ENCODE peak calls at places on chromosomes 13 and 19, in seven cellular contexts. O, I, P, T, S, H and Z are unnamed samples. For H3K79me1, the result is how much of the 10 kb centered on the place peaks cover.

GRCh38 chr19:10744222-10744847 is 26.5 kb downstream of the DNM2 start:
- DNase-seq in I (no peak), T (no peak), H (peak), O (no peak), S (no peak), P (no peak), Z (no peak)

GRCh38 chr13:27919934-27920676 is at the start of gene PDX1:
- DNase-seq in H (peak), S (peak), O (no peak), I (no peak), P (peak), T (peak), Z (peak)

GRCh38 chr19:1929051-1929742 is 11.8 kb upstream of the CSNK1G2 start:
- DNase-seq in H (peak), S (peak), I (peak), P (peak), T (peak), O (peak), Z (peak)

GRCh38 chr13:41966671-41967070 is 5.8 kb upstream of the VWA8 start:
- DNase-seq in H (no peak), P (no peak), S (no peak), O (peak), T (no peak), I (no peak), Z (no peak)

GRCh38 chr13:106593131-106593530 is 25.2 kb upstream of the ARGLU1 start:
- DNase-seq in I (no peak), H (no peak), O (no peak), S (no peak), T (no peak), P (no peak), Z (no peak)

GRCh38 chr13:41311607-41312500 is 787 bp downstream of the NAA16 start:
- DNase-seq in S (no peak), I (peak), O (peak), T (no peak), H (peak), P (peak), Z (peak)

GRCh38 chr19:9885077-9885552 is 50.0 kb downstream of the PIN1 start:
- DNase-seq in H (no peak), S (no peak), T (no peak), I (peak), P (peak), O (peak), Z (no peak)

GRCh38 chr13:23509781-23510543 is 60.2 kb upstream of the TNFRSF19 start:
- DNase-seq in H (peak), S (no peak), T (no peak), I (peak), P (no peak), O (peak), Z (no peak)

GRCh38 chr19:8831373-8831772 is 731 bp downstream of the ZNF558 start:
- DNase-seq in H (no peak), S (no peak), P (no peak), T (no peak), O (no peak), I (no peak), Z (no peak)

GRCh38 chr19:58397533-58398037 is 2.1 kb downstream of the RNF225 start:
- DNase-seq in S (no peak), H (no peak), T (peak), I (no peak), P (no peak), O (no peak), Z (no peak)

GRCh38 chr19:33301900-33302174 is 497 bp downstream of the CEBPA start:
- DNase-seq in H (no peak), T (no peak), P (no peak), I (no peak), S (no peak), O (no peak), Z (no peak)

GRCh38 chr19:22421797-22422196 is 349 bp downstream of the ZNF98 start:
- DNase-seq in O (no peak), P (no peak), S (no peak), T (no peak), I (no peak), H (no peak), Z (no peak)

GRCh38 chr13:73223372-73223781 is 164.6 kb downstream of the KLF5 start:
- DNase-seq in H (no peak), I (no peak), S (no peak), O (no peak), T (no peak), P (no peak), Z (no peak)

GRCh38 chr19:4676955-4677731 is 7.0 kb upstream of the MYDGF start:
- DNase-seq in T (peak), S (peak), O (peak), P (peak), I (peak), H (peak), Z (no peak)

GRCh38 chr19:51799998-51800848 is 5.3 kb downstream of the FPR3 start:
- DNase-seq in I (no peak), O (peak), S (no peak), P (no peak), T (no peak), H (no peak), Z (no peak)

GRCh38 chr13:23547000-23547590 is 23.1 kb upstream of the TNFRSF19 start:
- DNase-seq in T (peak), P (peak), H (no peak), O (peak), S (peak), I (peak), Z (no peak)

GRCh38 chr13:43058318-43058674 is 34.9 kb downstream of the DNAJC15 start:
- DNase-seq in I (peak), O (peak), S (no peak), T (peak), H (peak), P (peak), Z (no peak)

GRCh38 chr13:61128850-61129645 is 286.6 kb downstream of the PCDH20 start:
- DNase-seq in I (no peak), H (no peak), O (no peak), P (peak), S (no peak), T (no peak), Z (no peak)

GRCh38 chr13:72508392-72508791 is 219.0 kb downstream of the MZT1 start:
- DNase-seq in H (no peak), P (no peak), S (no peak), O (no peak), T (no peak), I (no peak), Z (no peak)

GRCh38 chr13:99926014-99926731 is 45.4 kb downstream of the ZIC5 start:
- DNase-seq in I (no peak), O (peak), H (peak), P (no peak), S (no peak), T (no peak), Z (no peak)

GRCh38 chr13:27170521-27171243 is 929 bp downstream of the USP12 start:
- DNase-seq in S (peak), T (peak), H (peak), P (peak), O (no peak), I (no peak), Z (peak)

GRCh38 chr13:113958373-113958772 is 15.5 kb downstream of the C13orf46 start:
- DNase-seq in T (no peak), O (no peak), P (no peak), H (no peak), I (no peak), S (no peak), Z (no peak)

GRCh38 chr13:59532405-59532804 is 631.3 kb downstream of the DIAPH3 start:
- DNase-seq in O (no peak), S (no peak), P (peak), T (no peak), H (peak), I (no peak), Z (no peak)

GRCh38 chr19:47813304-47813994 is 8.3 kb upstream of the CRX start:
- DNase-seq in O (peak), S (peak), T (peak), H (peak), I (peak), P (peak), Z (peak)

GRCh38 chr13:110347535-110348308 is 40.6 kb downstream of the COL4A2 start:
- DNase-seq in I (peak), S (no peak), T (no peak), H (peak), P (peak), O (peak), Z (no peak)

GRCh38 chr19:1042689-1043511 is 3.0 kb downstream of the ABCA7 start:
- DNase-seq in P (no peak), T (peak), O (no peak), I (no peak), S (no peak), H (no peak), Z (no peak)

GRCh38 chr13:105719861-105720260 is 815.6 kb downstream of the EFNB2 start:
- DNase-seq in S (no peak), P (no peak), O (no peak), H (no peak), T (no peak), I (no peak), Z (no peak)

GRCh38 chr13:71677114-71677513 is 189.9 kb downstream of the DACH1 start:
- DNase-seq in S (no peak), P (no peak), H (no peak), T (no peak), O (no peak), I (no peak), Z (no peak)

GRCh38 chr19:30733826-30734550 is 361.8 kb downstream of the ZNF536 start:
- DNase-seq in S (no peak), T (no peak), P (peak), I (no peak), O (no peak), H (no peak), Z (peak)

GRCh38 chr13:65787087-65787486 is 1443.0 kb downstream of the PCDH9 start:
- DNase-seq in I (no peak), O (peak), T (no peak), H (no peak), S (no peak), P (no peak), Z (no peak)

GRCh38 chr13:60090579-60090978 is 73.1 kb downstream of the DIAPH3 start:
- DNase-seq in S (no peak), T (no peak), I (no peak), O (peak), P (peak), H (peak), Z (no peak)

GRCh38 chr13:69935043-69935442 is 172.6 kb upstream of the ATXN8OS start:
- DNase-seq in I (peak), H (peak), P (peak), T (no peak), S (no peak), O (no peak), Z (no peak)

GRCh38 chr19:10430505-10431253 is 10.3 kb downstream of the PDE4A start:
- DNase-seq in H (peak), P (no peak), I (peak), T (no peak), S (peak), O (peak), Z (no peak)

GRCh38 chr19:2770055-2771013 is 12.7 kb downstream of the SGTA start:
- DNase-seq in T (no peak), S (no peak), O (peak), H (no peak), I (no peak), P (no peak), Z (no peak)

GRCh38 chr19:33740811-33741396 is 55.8 kb upstream of the KCTD15 start:
- DNase-seq in P (peak), T (peak), H (peak), O (peak), I (peak), S (peak), Z (peak)

GRCh38 chr13:110218601-110219201 is 88.3 kb downstream of the COL4A1 start:
- DNase-seq in P (no peak), S (no peak), I (no peak), T (no peak), O (no peak), H (no peak), Z (no peak)

GRCh38 chr13:22298530-22298929 is 627.7 kb downstream of the FGF9 start:
- DNase-seq in T (no peak), H (no peak), S (no peak), I (no peak), O (no peak), P (peak), Z (no peak)
- H2AK5ac ChIP-seq in T (no peak), H (no peak), S (no peak), I (no peak), O (no peak), P (no peak), Z (no peak)

GRCh38 chr19:38265213-38265861 is 964 bp downstream of the SPINT2 start:
- DNase-seq in T (no peak), I (no peak), H (peak), S (no peak), O (no peak), P (peak), Z (no peak)

GRCh38 chr19:38266070-38266469 is 1.7 kb downstream of the SPINT2 start:
- DNase-seq in H (peak), O (no peak), T (no peak), I (no peak), P (no peak), S (no peak), Z (no peak)

GRCh38 chr19:38264486-38265212 is at the start of gene SPINT2:
- DNase-seq in O (no peak), H (peak), I (no peak), S (peak), T (peak), P (peak), Z (peak)

GRCh38 chr19:38263696-38264485 is 482 bp upstream of the SPINT2 start:
- DNase-seq in I (peak), P (peak), S (no peak), O (peak), H (peak), T (peak), Z (no peak)

DNA sequence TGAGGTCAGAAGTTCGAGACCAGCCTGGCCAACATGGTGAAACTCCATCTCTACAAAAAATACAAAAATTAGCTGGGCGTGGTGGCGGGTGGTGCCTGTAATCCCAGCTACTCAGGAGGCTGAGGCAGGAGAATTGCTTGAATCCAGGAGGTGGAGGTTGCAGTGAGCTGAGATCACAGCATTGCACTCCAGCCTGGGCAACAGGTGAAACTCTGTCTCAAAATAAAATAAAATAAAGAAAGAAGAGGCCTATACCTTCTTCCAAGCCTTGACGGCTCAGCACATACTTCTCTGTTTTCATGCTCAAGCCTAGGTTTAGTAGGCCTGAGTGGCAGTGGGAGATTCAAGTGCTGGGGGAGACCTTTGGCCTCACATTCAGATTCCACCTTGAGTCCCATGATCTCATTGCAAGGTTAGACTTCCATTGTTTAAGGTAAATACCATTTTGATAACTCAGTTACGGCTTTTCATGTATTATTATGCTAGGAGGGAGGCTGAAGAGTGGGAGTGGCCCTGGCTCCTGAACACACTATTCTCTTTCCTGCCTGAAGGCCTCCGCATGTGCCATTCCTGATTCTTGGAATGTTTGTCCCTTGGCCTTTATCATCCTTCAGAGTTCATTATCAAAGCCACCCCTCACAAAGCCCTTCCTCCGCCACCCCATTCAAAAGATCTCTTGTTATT is 1.6 kb upstream of the SPINT2 start:
- DNase-seq in O (no peak), S (no peak), H (peak), P (peak), I (no peak), T (no peak), Z (no peak)
- H4K8ac ChIP-seq in O (no peak), S (no peak), H (peak), P (no peak), I (no peak), T (no peak), Z (no peak)

GRCh38 chr13:38399540-38399939 is 49.9 kb downstream of the UFM1 start:
- DNase-seq in S (no peak), P (no peak), I (peak), T (no peak), H (no peak), O (no peak), Z (no peak)
- H3K79me1 ChIP-seq in S (under half), P (under half), I (under half), T (under half), H (under half), O (under half), Z (under half)

GRCh38 chr19:42344336-42344893 is 19.0 kb downstream of the MEGF8 start:
- DNase-seq in S (no peak), P (no peak), I (no peak), O (no peak), H (no peak), T (no peak), Z (no peak)
- H2AK5ac ChIP-seq in S (no peak), P (no peak), I (no peak), O (no peak), H (no peak), T (no peak), Z (no peak)